ENCODE peak calls at places on chromosomes 4 and X, in five cellular contexts. M, O, N, F and U are unnamed samples.

GRCh38 chr4:73311428-73311827 is 52.8 kb upstream of the ANKRD17 start:
- DNase-seq in F (no peak), M (no peak), O (no peak), N (no peak), U (no peak)

GRCh38 chrX:12896935-12897334 is 9.5 kb upstream of the TLR8 start:
- DNase-seq in F (no peak), O (no peak), M (no peak), N (no peak), U (no peak)

GRCh38 chr4:111639876-111640275 is 505.4 kb upstream of the FAM241A start:
- DNase-seq in F (no peak), N (no peak), O (no peak), M (no peak), U (no peak)

GRCh38 chrX:112844250-112844649 is 3.6 kb upstream of the AMOT start:
- DNase-seq in M (no peak), F (no peak), O (no peak), N (no peak), U (no peak)

GRCh38 chr4:159283697-159284492 is 181.0 kb downstream of the RAPGEF2 start:
- DNase-seq in N (no peak), M (no peak), O (peak; percentile 80), F (no peak), U (no peak)

GRCh38 chrX:5823861-5824260 is 404.8 kb downstream of the NLGN4X start:
- DNase-seq in O (no peak), F (no peak), N (no peak), M (no peak), U (no peak)

GRCh38 chr4:103091601-103092223 is 7.9 kb downstream of the BDH2 start:
- DNase-seq in O (peak; percentile 34), N (no peak), M (no peak), F (peak; percentile 4), U (peak; percentile 47)

GRCh38 chr4:2069986-2070385 is 10.9 kb downstream of the NAT8L start:
- DNase-seq in F (no peak), M (peak; percentile 49), O (no peak), N (no peak), U (no peak)

GRCh38 chr4:31241504-31241903 is 521.3 kb downstream of the PCDH7 start:
- DNase-seq in O (no peak), N (no peak), F (no peak), M (no peak), U (no peak)

GRCh38 chr4:69951602-69952001 is 13.9 kb downstream of the CSN2 start:
- DNase-seq in N (no peak), M (no peak), O (no peak), F (no peak), U (no peak)

GRCh38 chr4:13640149-13640671 is 12.7 kb upstream of the BOD1L1 start:
- DNase-seq in N (peak; percentile 41), F (no peak), O (peak; percentile 70), M (no peak), U (no peak)

GRCh38 chrX:140762061-140762460 is 52.5 kb downstream of the LINC00632 start:
- DNase-seq in O (no peak), F (no peak), N (peak; percentile 47), M (no peak), U (no peak)

GRCh38 chr4:143558823-143559756 is 45.6 kb downstream of the SMARCA5 start:
- DNase-seq in F (peak; percentile 51), N (no peak), O (peak; percentile 18), M (peak; percentile 92), U (peak; percentile 57)

GRCh38 chr4:67682266-67682665 is 18.7 kb downstream of the UBA6 start:
- DNase-seq in O (no peak), N (no peak), F (no peak), M (no peak), U (no peak)

GRCh38 chrX:13764765-13765164 is 30.2 kb downstream of the OFD1 start:
- DNase-seq in M (no peak), N (no peak), O (no peak), F (no peak), U (no peak)

GRCh38 chr4:27915822-27916221 is 1055.2 kb downstream of the STIM2 start:
- DNase-seq in O (no peak), N (no peak), M (no peak), F (no peak), U (no peak)

GRCh38 chr4:134687646-134688628 is 486.3 kb upstream of the PABPC4L start:
- DNase-seq in M (peak; percentile 28), N (no peak), F (no peak), O (no peak), U (no peak)

GRCh38 chr4:6309755-6310154 is 40.1 kb downstream of the WFS1 start:
- DNase-seq in M (peak; percentile 13), O (no peak), F (no peak), N (no peak), U (no peak)

GRCh38 chr4:176789955-176790354 is 2.8 kb downstream of the VEGFC start:
- DNase-seq in N (no peak), F (no peak), O (peak; percentile 42), M (no peak), U (no peak)

GRCh38 chr4:1958276-1959103 is 50.3 kb downstream of the NELFA start:
- DNase-seq in N (no peak), F (no peak), O (no peak), M (no peak), U (no peak)

GRCh38 chr4:91087743-91088142 is 960.5 kb downstream of the CCSER1 start:
- DNase-seq in O (no peak), N (no peak), M (no peak), F (no peak), U (no peak)

GRCh38 chr4:1299301-1299860 is 9.7 kb downstream of the MAEA start:
- DNase-seq in O (no peak), F (no peak), N (no peak), M (no peak), U (no peak)

GRCh38 chr4:64824591-64824990 is 415.3 kb upstream of the TECRL start:
- DNase-seq in N (no peak), O (no peak), M (no peak), F (no peak), U (no peak)

GRCh38 chrX:47191331-47191730 is 2.3 kb upstream of the UBA1 start:
- DNase-seq in O (no peak), N (no peak), M (peak; percentile 70), F (peak; percentile 16), U (peak; percentile 34)

GRCh38 chr4:113222431-113222979 is 173.1 kb downstream of the ANK2 start:
- DNase-seq in M (no peak), O (no peak), F (no peak), N (no peak), U (no peak)

GRCh38 chr4:742742-743311 is 37.2 kb downstream of the PCGF3 start:
- DNase-seq in N (peak; percentile 72), M (peak; percentile 77), F (peak; percentile 75), O (no peak), U (peak; percentile 53)

GRCh38 chr4:150368667-150369066 is 213.3 kb upstream of the MAB21L2 start:
- DNase-seq in M (no peak), N (no peak), F (no peak), O (no peak), U (no peak)

GRCh38 chrX:74510401-74510800 is 89.1 kb downstream of the SLC16A2 start:
- DNase-seq in M (no peak), N (no peak), F (no peak), O (no peak), U (no peak)

GRCh38 chr4:89111833-89112563 is 665 bp downstream of the TIGD2 start:
- DNase-seq in M (no peak), N (no peak), O (peak; percentile 54), F (no peak), U (no peak)

GRCh38 chr4:130542953-130543352 is 1447.0 kb downstream of the C4orf33 start:
- DNase-seq in F (no peak), M (no peak), N (no peak), O (no peak), U (no peak)

DNA sequence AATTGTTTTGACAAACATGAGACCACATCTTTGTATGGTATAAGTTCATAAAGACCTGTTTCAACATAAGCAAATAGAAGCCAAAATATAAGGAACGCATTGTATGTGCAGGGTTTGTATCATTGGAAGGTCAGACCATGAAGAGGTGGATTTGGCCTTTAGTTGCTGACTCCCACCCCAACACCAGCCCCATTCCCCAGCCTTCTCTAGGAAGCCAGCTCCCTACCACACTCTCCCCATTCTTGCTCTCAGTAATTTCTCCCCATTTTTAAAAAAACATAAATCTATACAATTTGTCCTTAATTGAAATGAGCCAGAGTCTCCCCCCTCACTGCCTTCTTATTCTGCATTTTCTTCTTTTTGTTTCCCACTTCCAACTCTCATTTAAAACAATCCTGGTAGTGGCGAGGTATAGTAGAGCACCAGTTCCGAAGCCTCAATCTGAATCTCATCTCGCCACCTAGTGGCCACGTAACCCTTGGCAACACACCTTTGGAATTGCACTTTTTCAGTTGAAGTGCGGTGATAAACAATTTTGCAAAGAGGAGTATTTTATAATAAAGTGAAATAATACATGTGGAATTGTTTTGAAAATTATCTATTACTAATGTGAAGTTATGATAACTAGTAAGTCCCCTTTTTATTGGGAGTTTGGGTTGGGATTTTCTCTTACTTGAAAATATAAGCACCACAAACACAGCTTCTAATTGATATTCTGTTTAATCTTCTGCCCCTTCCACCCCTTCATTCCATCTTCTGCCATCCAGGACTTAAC is 126.6 kb downstream of the ASB9 start:
- DNase-seq in O (peak; percentile 9), F (peak; percentile 38), N (peak; percentile 42), M (no peak), U (peak; percentile 35)
- TF ChIP-seq CTCF in O (peak; percentile 84), F (peak; percentile 69), N (peak; percentile 79), M (peak; percentile 82), U (peak; percentile 70)

DNA sequence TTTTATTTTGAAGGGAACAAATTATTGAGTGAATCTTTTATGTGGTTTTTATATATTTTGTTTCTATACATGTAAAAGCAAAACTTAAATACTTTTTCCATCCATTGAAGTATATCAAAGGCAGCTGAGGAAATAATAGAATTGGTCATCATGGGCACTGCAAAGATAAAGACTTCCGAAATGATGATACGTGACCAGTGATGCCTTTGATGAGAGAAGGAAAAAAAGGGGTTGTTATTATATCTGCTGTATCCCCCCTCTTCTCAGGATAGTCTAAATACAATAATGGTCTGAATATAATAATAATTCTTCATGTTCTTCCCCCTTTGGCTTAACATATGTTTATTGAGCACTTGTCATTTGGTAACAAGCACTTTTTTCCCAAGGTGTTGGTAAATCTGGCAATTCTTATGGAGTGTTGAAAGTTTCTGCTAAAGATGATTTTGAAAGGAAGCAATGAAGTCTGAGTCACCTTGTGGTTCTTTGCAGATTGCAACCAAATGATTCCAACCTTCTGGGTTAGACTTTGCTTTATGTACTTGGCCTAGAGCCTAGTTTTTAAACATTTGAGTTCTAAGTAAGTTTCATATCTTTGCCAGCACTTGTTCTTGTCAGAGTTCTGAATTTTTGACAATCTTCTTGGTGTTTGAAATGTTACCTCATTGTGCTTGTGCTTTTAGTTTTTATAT is 60.8 kb downstream of the USP9X start:
- DNase-seq in O (peak; percentile 34), N (no peak), F (no peak), M (no peak), U (no peak)
- TF ChIP-seq CTCF in O (peak; percentile 5), N (no peak), F (no peak), M (no peak), U (no peak)

DNA sequence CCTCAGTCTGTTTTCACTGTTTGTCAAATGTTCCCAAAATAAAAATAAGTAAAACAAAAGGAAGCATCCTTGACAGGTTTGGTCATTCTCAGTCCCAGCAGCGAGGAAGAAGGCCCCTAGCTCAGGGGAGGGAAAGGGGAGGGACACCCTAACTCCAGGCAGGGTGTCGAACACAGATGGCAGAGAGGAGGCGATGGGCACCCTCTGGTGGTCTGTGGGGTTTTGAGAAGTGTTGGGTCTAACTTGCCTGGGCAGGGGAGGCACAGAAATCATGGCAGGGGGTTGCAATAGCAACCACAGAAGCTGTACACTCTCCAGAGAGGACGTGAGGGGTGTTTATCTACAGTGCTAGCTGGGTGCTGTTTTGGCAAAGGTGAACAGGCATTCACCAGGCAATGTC is 229.8 kb upstream of the SFRP2 start:
- DNase-seq in M (no peak), O (no peak), F (no peak), N (no peak), U (no peak)
- TF ChIP-seq CTCF in M (no peak), O (no peak), F (no peak), N (no peak), U (no peak)

GRCh38 chr4:181745933-181746627 is 497.1 kb upstream of the TENM3 start:
- DNase-seq in O (no peak), F (no peak), M (no peak), N (no peak), U (no peak)
- TF ChIP-seq CTCF in O (no peak), F (no peak), M (no peak), N (no peak), U (no peak)